ENCODE peak calls at places on chromosomes 11 and 22, in five cellular contexts. O, X, W, R and S are unnamed samples. For H3K4me1, the result is how much of the 10 kb centered on the place peaks cover.

GRCh38 chr11:2328040-2328439 is 26.2 kb downstream of the TSPAN32 start:
- DNase-seq in X (no peak), O (no peak), W (no peak), R (no peak), S (peak)

GRCh38 chr11:129106788-129107187 is 85.3 kb downstream of the ARHGAP32 start:
- DNase-seq in R (no peak), X (no peak), O (no peak), W (no peak), S (no peak)

GRCh38 chr11:68411501-68411991 is 49.0 kb upstream of the PPP6R3 start:
- DNase-seq in R (no peak), W (no peak), X (no peak), O (peak), S (peak)

GRCh38 chr22:30742291-30743256 is 47.9 kb downstream of the OSBP2 start:
- DNase-seq in R (no peak), X (no peak), O (no peak), W (no peak), S (no peak)

GRCh38 chr11:6621711-6622211 is 2.5 kb upstream of the TPP1 start:
- DNase-seq in R (no peak), O (no peak), X (no peak), W (no peak), S (no peak)

GRCh38 chr11:119807402-119807801 is 78.4 kb upstream of the NECTIN1 start:
- DNase-seq in W (no peak), X (no peak), O (no peak), R (no peak), S (no peak)

GRCh38 chr22:44192098-44192810 is 11.5 kb downstream of the PARVG start:
- DNase-seq in W (no peak), O (no peak), R (peak), X (peak), S (no peak)

GRCh38 chr11:44711772-44712608 is 14.8 kb upstream of the TSPAN18 start:
- DNase-seq in R (peak), O (no peak), W (no peak), X (no peak), S (no peak)

GRCh38 chr11:102110761-102111010 is 439 bp downstream of the YAP1 start:
- DNase-seq in R (no peak), X (no peak), W (no peak), O (no peak), S (no peak)

GRCh38 chr11:125141686-125142535 is 22.6 kb upstream of the PKNOX2 start:
- DNase-seq in X (no peak), W (no peak), O (no peak), R (peak), S (peak)

GRCh38 chr11:44652901-44653644 is 73.7 kb upstream of the TSPAN18 start:
- DNase-seq in R (no peak), X (no peak), W (peak), O (no peak), S (no peak)

GRCh38 chr11:84855846-84856245 is 771.3 kb downstream of the DLG2 start:
- DNase-seq in X (no peak), R (no peak), W (no peak), O (no peak), S (no peak)

GRCh38 chr22:49964136-49964492 is 3.5 kb downstream of the PIM3 start:
- DNase-seq in X (peak), W (no peak), O (no peak), R (no peak), S (peak)

GRCh38 chr22:27299181-27300085 is 502.1 kb downstream of the MN1 start:
- DNase-seq in O (no peak), X (no peak), R (peak), W (no peak), S (no peak)

GRCh38 chr11:43282607-43283440 is 29.0 kb upstream of the API5 start:
- DNase-seq in R (peak), X (no peak), W (no peak), O (no peak), S (peak)

GRCh38 chr22:38724926-38725571 is 19.3 kb downstream of the GTPBP1 start:
- DNase-seq in O (no peak), X (peak), W (no peak), R (peak), S (no peak)

GRCh38 chr11:112570335-112570734 is 309.7 kb upstream of the PLET1 start:
- DNase-seq in O (no peak), X (no peak), W (no peak), R (no peak), S (no peak)

GRCh38 chr11:40924915-40925314 is 534.5 kb downstream of the LRRC4C start:
- DNase-seq in R (peak), W (no peak), X (no peak), O (no peak), S (no peak)

GRCh38 chr11:78261367-78261766 is 72.6 kb downstream of the USP35 start:
- DNase-seq in W (no peak), R (peak), O (no peak), X (no peak), S (no peak)

GRCh38 chr11:73359930-73360742 is 16.1 kb upstream of the RELT start:
- DNase-seq in X (no peak), R (peak), W (no peak), O (no peak), S (no peak)

GRCh38 chr11:57476223-57476882 is 16.0 kb downstream of the RTN4RL2 start:
- DNase-seq in R (peak), O (peak), X (no peak), W (no peak), S (peak)

GRCh38 chr11:109076870-109077269 is 345.1 kb upstream of the C11orf87 start:
- DNase-seq in W (no peak), X (no peak), R (no peak), O (no peak), S (no peak)

GRCh38 chr22:45502215-45503070 is at the start of gene FBLN1:
- DNase-seq in W (no peak), X (peak), R (peak), O (no peak), S (no peak)

GRCh38 chr22:48376428-48376827 is 1451.2 kb downstream of the BRD1 start:
- DNase-seq in R (peak), X (peak), O (no peak), W (no peak), S (no peak)

GRCh38 chr22:49340406-49340805 is 487.3 kb downstream of the BRD1 start:
- DNase-seq in W (peak), X (no peak), O (no peak), R (no peak), S (peak)

GRCh38 chr11:9802291-9802861 is 138.5 kb downstream of the SWAP70 start:
- DNase-seq in R (peak), O (no peak), W (no peak), X (no peak), S (no peak)

GRCh38 chr11:80598905-80599304 is 1158.1 kb upstream of the TENM4 start:
- DNase-seq in R (no peak), X (no peak), W (no peak), O (no peak), S (no peak)

DNA sequence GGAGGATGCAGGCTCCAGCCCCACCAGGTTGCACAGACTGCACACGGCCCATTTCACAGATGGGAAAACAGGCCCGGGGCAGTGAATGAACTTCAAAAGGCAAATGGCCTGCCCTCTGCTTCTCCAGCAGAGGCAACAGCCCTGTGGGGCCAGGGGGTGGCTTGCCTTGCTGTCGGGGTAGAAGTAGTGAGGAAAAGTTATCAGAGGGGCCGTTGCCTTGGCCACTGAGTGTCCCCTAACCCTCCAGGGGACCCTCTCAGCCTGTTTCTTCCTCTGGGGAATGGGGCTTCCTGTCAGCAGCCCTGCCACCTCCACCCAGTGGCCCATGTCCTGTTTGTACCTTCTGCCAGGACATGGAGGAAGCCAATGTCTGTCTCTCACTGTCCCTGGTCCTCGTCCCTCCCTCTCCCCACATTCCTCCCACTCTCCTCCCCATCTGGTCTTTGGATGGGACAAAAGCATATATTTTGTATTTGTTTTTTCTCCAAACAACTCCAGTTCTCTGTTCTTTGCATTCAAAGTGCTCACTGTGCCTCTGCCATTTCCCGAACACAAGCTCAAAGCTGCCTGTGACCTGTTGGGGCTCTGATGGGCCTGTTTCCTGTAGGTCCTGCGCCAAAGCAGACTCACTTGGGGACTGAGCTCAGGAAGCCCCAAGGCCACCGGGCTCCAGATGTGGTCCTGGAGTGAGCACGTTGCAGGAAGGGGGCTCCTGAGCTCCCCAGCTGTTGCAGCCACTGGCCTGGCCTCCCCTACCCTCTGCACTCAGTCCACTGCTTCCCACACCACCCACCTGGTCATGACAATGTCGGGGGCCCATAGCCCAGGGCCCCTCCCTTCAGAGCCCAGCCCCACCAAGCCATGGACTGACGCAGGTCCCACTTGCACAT is 9.5 kb downstream of the MAP4K2 start:
- DNase-seq in X (no peak), R (no peak), O (no peak), W (no peak), S (peak)
- H3K4me3 ChIP-seq in X (no peak), R (no peak), O (no peak), W (no peak), S (no peak)

DNA sequence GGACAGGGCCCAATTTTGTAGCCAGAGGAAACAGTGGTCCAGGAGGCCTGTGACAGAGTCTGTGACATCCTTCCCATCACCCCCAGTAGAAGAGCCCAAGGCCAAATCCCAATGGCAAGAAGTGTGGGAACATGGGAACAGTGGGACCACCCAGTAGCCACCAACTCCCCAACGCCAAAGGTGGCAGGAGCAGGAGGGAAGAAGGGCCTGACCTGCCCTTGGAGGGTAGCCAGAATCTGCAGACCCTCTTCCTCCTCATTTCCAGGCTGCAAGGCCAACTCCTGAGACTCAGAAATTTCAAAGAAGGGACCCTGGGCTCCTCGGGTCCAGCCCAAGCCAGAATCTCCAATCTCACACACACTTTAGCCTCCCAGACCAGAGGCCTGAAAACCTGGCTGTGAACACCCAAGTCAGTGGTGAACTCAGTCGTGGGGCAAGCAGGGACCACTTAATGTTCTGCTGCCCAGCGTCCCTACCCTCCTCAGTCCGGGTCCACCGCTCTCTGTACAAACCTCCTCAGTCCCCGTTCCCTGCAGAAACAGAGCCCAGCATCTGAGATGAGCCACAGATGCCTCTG is 6.2 kb downstream of the RAB3IL1 start:
- DNase-seq in W (no peak), R (no peak), X (peak), O (no peak), S (no peak)
- H3K4me1 ChIP-seq in W (under half), R (under half), X (under half), O (under half), S (under half)

GRCh38 chr11:20110908-20111669 is 49.2 kb downstream of the DBX1 start:
- DNase-seq in X (no peak), O (peak), R (peak), W (no peak), S (no peak)

GRCh38 chr11:20111871-20112270 is 48.4 kb downstream of the DBX1 start:
- DNase-seq in O (no peak), W (no peak), X (no peak), R (no peak), S (no peak)

GRCh38 chr11:20114588-20114987 is 45.7 kb downstream of the DBX1 start:
- DNase-seq in W (no peak), O (no peak), R (no peak), X (no peak), S (no peak)

GRCh38 chr11:20112291-20113146 is 47.8 kb downstream of the DBX1 start:
- DNase-seq in O (peak), R (no peak), W (peak), X (peak), S (peak)

DNA sequence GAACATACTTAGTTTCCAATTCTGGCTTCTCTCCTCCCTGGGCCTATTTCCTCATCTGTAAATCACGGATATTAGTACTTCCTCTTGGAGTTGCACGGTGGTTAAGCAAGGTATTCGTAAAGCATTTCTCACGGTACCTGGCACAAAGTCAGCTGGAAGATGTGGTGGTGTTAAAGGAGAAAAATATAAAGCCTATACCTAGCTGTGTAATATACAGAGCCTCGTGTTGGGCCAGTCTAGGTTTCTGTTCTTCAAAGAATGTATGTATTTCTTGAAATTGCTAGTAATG is 47.2 kb downstream of the DBX1 start:
- DNase-seq in W (no peak), O (no peak), R (no peak), X (no peak), S (no peak)
- H3K27ac ChIP-seq in W (peak), O (no peak), R (no peak), X (peak), S (peak)

DNA sequence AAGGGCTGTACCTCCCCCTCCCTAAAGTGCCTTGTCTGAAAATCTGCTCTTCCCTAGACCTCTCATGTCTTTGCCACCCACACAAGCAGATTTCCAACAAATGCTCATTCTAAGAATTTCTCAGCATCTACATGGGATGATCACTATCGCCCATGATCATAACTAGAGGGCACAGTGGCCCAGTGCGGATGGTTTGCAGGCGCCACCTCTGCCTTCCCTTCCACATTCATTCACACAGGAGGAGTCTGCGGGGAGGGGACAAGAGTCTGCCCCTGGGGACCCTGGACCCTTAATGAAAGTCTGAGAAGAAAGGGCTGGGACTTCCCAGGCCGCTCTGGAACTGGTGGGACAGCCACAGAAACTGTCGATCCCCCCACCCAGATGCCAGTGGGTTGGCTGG is 28.9 kb downstream of the KCTD17 start:
- DNase-seq in W (no peak), X (no peak), R (no peak), O (no peak), S (no peak)
- H3K4me3 ChIP-seq in W (no peak), X (no peak), R (no peak), O (no peak), S (no peak)

DNA sequence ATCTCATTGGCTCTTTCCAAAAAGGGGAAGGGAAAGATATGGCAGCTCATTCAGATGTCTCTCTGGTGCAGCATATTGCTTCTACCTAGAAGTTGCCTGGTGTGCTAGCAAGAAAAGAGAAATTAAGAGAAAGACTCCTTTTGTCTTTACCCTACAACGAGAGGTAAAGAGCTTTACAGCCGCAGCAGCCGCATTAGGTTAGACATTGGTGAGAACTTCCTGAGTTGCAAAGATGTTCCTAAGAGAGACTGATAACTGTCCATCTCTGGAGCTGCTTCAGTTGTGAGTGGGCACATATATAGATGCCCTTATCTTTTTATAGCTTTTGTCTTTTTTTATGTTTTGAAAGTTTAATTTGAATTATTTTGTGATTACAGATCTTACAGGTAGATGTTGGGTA is 80.8 kb upstream of the NNMT start:
- DNase-seq in O (no peak), X (no peak), W (no peak), R (no peak), S (no peak)
- H3K4me1 ChIP-seq in O (under half), X (under half), W (under half), R (under half), S (under half)

GRCh38 chr22:36295247-36295646 is 42.3 kb downstream of the APOL1 start:
- DNase-seq in W (no peak), O (no peak), X (no peak), R (no peak), S (no peak)

GRCh38 chr22:36294293-36294620 is 41.3 kb downstream of the APOL1 start:
- DNase-seq in O (no peak), X (peak), R (no peak), W (no peak), S (no peak)

GRCh38 chr22:36294801-36295200 is 41.9 kb downstream of the APOL1 start:
- DNase-seq in O (no peak), R (no peak), X (peak), W (no peak), S (no peak)

GRCh38 chr22:36292823-36293530 is 40.0 kb downstream of the APOL1 start:
- DNase-seq in O (no peak), X (peak), W (no peak), R (no peak), S (peak)

DNA sequence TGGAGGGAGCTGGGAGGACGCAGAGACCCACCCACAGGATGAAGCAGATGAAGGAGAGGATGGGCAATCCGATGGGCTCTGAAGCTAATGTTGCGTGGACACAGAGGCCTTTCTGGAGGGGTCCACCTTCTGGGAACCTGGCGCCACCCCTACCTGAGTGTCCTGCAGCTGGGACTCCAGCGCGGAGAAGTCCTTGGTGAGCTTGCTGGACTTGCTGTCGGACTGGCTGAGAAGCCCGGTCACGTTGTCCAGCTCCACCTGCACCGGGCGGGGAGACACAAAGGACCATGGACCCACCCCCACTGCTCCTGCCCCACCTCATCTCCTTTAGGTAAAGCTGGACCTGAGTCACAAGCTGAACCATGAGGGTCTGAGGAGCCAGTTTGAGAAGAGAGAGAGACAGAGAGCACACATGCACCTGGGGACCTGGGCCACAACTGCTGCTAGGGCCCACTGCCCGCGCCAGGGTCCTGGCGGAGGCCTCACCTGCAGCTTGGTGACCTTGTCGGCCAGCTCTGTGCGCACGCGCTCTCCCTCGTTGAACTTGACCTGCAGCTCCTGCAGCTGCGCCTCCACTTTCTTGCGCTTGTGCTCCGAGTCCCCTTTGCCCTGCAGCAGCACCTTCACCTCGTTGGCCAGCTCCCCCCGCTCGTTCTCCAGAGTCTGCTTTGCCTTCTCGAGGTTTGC is 40.8 kb downstream of the APOL1 start:
- DNase-seq in R (no peak), X (peak), O (no peak), W (no peak), S (peak)
- H3K27ac ChIP-seq in R (no peak), X (no peak), O (no peak), W (no peak), S (no peak)